ENCODE peak calls at places on chromosomes 3 and 15, in nine cellular contexts. I is right cardiac atrium; J is cardiac muscle cell; D is adrenal gland; A is brain microvascular endothelial cell; Q is GM12878; Y is left ventricle myocardium inferior; E is CD8-positive, alpha-beta memory T cell; O is fibroblast of lung. M is an unnamed sample. For H3K27me3, the result is how much of the 10 kb centered on the place peaks cover.

GRCh38 chr3:14488286-14489036 is 51.7 kb downstream of the GRIP2 start:
- DNase-seq in D (no peak), A (no peak), I (no peak), E (no peak), O (no peak), J (no peak), Q (no peak), Y (no peak), M (peak)

GRCh38 chr3:186060222-186060621 is 48.7 kb downstream of the ETV5 start:
- DNase-seq in Y (no peak), O (no peak), D (no peak), J (no peak), Q (peak), E (no peak), I (no peak), A (no peak), M (no peak)

GRCh38 chr15:101497484-101498034 is 8.1 kb upstream of the PCSK6 start:
- DNase-seq in Y (no peak), A (no peak), Q (no peak), J (peak), E (no peak), D (peak), O (no peak), I (no peak), M (no peak)

GRCh38 chr15:59165726-59166125 is 40.9 kb upstream of the LDHAL6B start:
- DNase-seq in E (no peak), O (no peak), Y (no peak), Q (peak), A (no peak), D (no peak), J (no peak), I (no peak), M (no peak)

GRCh38 chr15:81113204-81113657 is 20.8 kb upstream of the CFAP161 start:
- DNase-seq in E (no peak), A (no peak), D (no peak), I (no peak), Q (no peak), O (no peak), J (no peak), Y (no peak), M (no peak)

GRCh38 chr3:124939661-124940060 is 5.1 kb upstream of the MUC13 start:
- DNase-seq in Q (no peak), A (no peak), J (no peak), I (no peak), D (no peak), E (no peak), Y (no peak), O (no peak), M (no peak)

GRCh38 chr15:70266412-70267089 is 168.8 kb upstream of the TLE3 start:
- DNase-seq in I (peak), O (peak), Q (no peak), Y (peak), A (no peak), D (peak), E (no peak), J (no peak), M (peak)

GRCh38 chr3:123388811-123389210 is 60.1 kb downstream of the ADCY5 start:
- DNase-seq in J (no peak), Q (no peak), O (no peak), I (peak), D (no peak), E (no peak), A (no peak), Y (peak), M (no peak)

GRCh38 chr3:169215461-169215860 is 448.1 kb downstream of the MECOM start:
- DNase-seq in D (no peak), I (no peak), Y (no peak), A (no peak), O (no peak), J (no peak), E (no peak), Q (no peak), M (no peak)

GRCh38 chr3:71378509-71378908 is 205.0 kb downstream of the FOXP1 start:
- DNase-seq in D (no peak), Q (no peak), E (no peak), Y (no peak), I (no peak), J (no peak), A (no peak), O (no peak), M (no peak)

GRCh38 chr3:174035317-174035886 is 637.9 kb downstream of the NLGN1 start:
- DNase-seq in O (peak), Y (no peak), Q (no peak), I (no peak), D (peak), E (no peak), A (no peak), J (peak), M (no peak)

GRCh38 chr3:72997421-72997961 is 880 bp downstream of the PPP4R2 start:
- DNase-seq in J (peak), I (peak), D (no peak), O (peak), A (peak), Y (no peak), E (peak), Q (no peak), M (no peak)

GRCh38 chr3:170330366-170330765 is 27.1 kb upstream of the SKIL start:
- DNase-seq in Q (no peak), O (peak), E (no peak), D (no peak), Y (no peak), J (no peak), A (peak), I (no peak), M (no peak)

GRCh38 chr3:14431928-14432834 is 29.8 kb downstream of the SLC6A6 start:
- DNase-seq in E (peak), A (peak), Q (peak), Y (peak), I (peak), J (peak), O (peak), D (peak), M (peak)

GRCh38 chr3:133208184-133208583 is 170.0 kb downstream of the TMEM108 start:
- DNase-seq in Q (no peak), E (no peak), J (no peak), D (no peak), O (no peak), I (no peak), Y (no peak), A (no peak), M (no peak)

GRCh38 chr3:150216041-150216811 is 191.9 kb upstream of the TSC22D2 start:
- DNase-seq in E (no peak), J (peak), I (peak), A (peak), D (no peak), O (peak), Y (peak), Q (no peak), M (peak)

GRCh38 chr3:138114431-138114918 is 933 bp downstream of the DZIP1L start:
- DNase-seq in D (no peak), E (no peak), A (no peak), I (no peak), Y (no peak), Q (no peak), J (peak), O (peak), M (no peak)

GRCh38 chr3:172154768-172155649 is 115.6 kb downstream of the FNDC3B start:
- DNase-seq in J (no peak), A (no peak), I (no peak), O (no peak), D (no peak), E (no peak), Y (no peak), Q (no peak), M (no peak)

GRCh38 chr3:115836944-115837343 is 213.6 kb downstream of the GAP43 start:
- DNase-seq in Y (no peak), I (no peak), D (no peak), O (peak), Q (no peak), J (peak), E (no peak), A (no peak), M (no peak)

GRCh38 chr3:165195628-165196576 is at the start of gene SLITRK3:
- DNase-seq in D (no peak), I (no peak), O (peak), J (peak), Q (no peak), A (no peak), Y (no peak), E (no peak), M (peak)
- H3K27me3 ChIP-seq in D (half or more), I (under half), O (under half), J (half or more), Q (under half), A (under half), Y (half or more), E (under half), M (under half)

DNA sequence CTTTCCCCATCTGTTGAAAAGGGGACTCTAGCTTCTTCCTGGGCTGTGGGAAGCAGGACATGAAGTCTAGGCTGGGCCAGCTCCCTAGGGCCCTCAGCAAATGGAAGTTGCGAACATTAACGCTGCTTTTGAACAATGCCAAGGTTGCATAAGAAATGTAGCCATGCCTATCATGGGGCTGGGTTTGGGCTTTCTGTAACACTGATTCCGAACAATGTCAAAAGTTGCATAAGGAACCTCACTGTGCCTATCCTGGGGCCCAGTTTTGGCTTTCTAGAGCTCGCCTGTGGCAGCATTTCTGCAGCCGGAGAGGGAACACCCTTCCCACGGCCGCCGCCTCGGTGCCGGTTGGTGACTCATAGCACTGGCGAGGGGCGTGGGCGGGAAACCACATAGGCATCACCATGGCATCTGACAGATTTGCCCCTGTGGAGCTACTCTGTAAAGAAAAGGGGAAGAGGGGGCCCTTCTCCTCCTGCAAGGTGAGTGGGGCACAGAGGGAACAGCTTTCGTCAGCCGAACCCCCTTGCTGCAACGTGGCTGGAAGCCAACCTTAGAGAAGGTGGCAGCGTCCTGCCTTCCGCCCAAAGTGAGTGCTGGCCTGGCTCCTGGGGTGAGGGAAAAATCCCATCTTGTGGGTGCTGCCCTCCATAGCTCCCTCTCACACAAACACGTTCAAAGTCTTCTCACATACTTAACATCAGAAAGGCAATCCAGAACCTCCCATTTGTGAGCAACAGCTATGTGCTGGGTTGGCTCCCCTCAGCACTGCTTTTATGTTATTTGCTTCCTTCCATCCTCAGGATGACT is 46.6 kb upstream of the ATP2B2 start:
- DNase-seq in Q (no peak), O (no peak), I (peak), Y (no peak), E (peak), A (peak), D (peak), J (no peak), M (peak)
- H3K27me3 ChIP-seq in Q (under half), O (under half), I (under half), Y (under half), E (under half), A (under half), D (under half), J (under half), M (under half)

GRCh38 chr15:66253643-66254363 is at the start of gene MEGF11:
- DNase-seq in Q (no peak), Y (peak), O (peak), D (peak), A (no peak), J (peak), E (no peak), I (peak), M (peak)

GRCh38 chr15:66256692-66257091 is 3.1 kb upstream of the MEGF11 start:
- DNase-seq in Y (no peak), O (no peak), Q (no peak), J (no peak), A (no peak), D (no peak), E (no peak), I (no peak), M (no peak)

GRCh38 chr15:66254364-66255292 is 1.1 kb upstream of the MEGF11 start:
- DNase-seq in J (peak), E (no peak), Y (no peak), Q (no peak), I (no peak), O (no peak), A (no peak), D (no peak), M (no peak)

GRCh38 chr15:66253296-66253642 is 281 bp downstream of the MEGF11 start:
- DNase-seq in I (no peak), J (no peak), A (no peak), O (no peak), E (no peak), Q (no peak), Y (no peak), D (no peak), M (peak)

GRCh38 chr15:66255293-66255676 is 1.7 kb upstream of the MEGF11 start:
- DNase-seq in J (no peak), Y (no peak), D (no peak), Q (no peak), O (no peak), E (no peak), I (no peak), A (no peak), M (no peak)
- H3K27me3 ChIP-seq in J (half or more), Y (half or more), D (under half), Q (under half), O (half or more), E (under half), I (under half), A (half or more), M (under half)

GRCh38 chr3:101721650-101721917 is 2.8 kb upstream of the CEP97 start:
- DNase-seq in Y (no peak), J (no peak), Q (no peak), E (no peak), D (no peak), A (no peak), O (no peak), I (no peak), M (no peak)

GRCh38 chr3:101725192-101725889 is 927 bp downstream of the CEP97 start:
- DNase-seq in E (peak), I (peak), D (peak), A (no peak), J (peak), Q (no peak), Y (peak), O (peak), M (peak)

GRCh38 chr3:101724329-101725191 is at the start of gene CEP97:
- DNase-seq in J (peak), I (peak), E (peak), Y (peak), A (peak), O (peak), Q (peak), D (peak), M (peak)

GRCh38 chr3:101720851-101721649 is 3.4 kb upstream of the CEP97 start:
- DNase-seq in Q (no peak), O (peak), E (no peak), I (no peak), A (no peak), D (no peak), Y (no peak), J (no peak), M (no peak)

GRCh38 chr3:101722394-101723173 is 1.8 kb upstream of the CEP97 start:
- DNase-seq in A (no peak), I (peak), Q (peak), E (no peak), D (peak), O (no peak), Y (no peak), J (no peak), M (no peak)
- H3K27me3 ChIP-seq in A (under half), I (under half), Q (under half), E (under half), D (under half), O (under half), Y (under half), J (under half), M (under half)

GRCh38 chr3:112074616-112075497 is 11.3 kb upstream of the C3orf52 start:
- DNase-seq in E (peak), D (peak), A (peak), O (peak), Q (no peak), J (peak), I (no peak), Y (no peak), M (no peak)
- H3K27me3 ChIP-seq in E (under half), D (under half), A (under half), O (under half), Q (under half), J (under half), I (under half), Y (under half), M (under half)

DNA sequence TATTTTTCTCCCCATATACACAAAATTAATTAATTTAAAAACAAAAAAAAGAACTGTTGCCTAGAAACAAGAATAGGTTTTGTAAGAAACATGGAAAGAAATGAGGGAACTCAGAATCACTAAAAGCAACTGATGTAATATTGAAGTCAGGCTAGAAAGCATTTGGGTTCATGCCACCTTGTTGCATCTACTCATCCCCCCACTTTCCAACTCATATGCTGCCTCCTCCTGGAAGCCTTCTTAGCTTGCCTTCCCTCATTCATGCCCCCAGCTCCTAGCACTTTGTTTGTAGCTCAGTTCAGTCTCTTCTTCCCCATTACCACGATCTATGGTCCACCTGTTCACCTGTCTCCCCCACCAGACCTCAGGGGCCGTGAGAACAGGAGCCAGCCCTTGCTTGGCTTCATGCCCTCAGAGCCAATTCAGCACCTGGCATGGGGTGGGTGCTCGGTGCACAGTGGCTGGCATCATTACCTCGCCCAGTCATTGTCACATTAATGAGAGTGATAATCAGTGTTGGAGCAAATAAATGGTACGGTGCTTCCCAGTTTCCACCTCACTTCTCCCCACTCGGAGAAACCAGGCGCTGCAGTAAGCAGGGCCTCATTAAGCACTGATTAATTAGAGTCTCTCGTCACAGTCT is 62.4 kb upstream of the SLC6A1 start:
- DNase-seq in I (no peak), E (no peak), O (no peak), Q (no peak), J (no peak), D (no peak), Y (no peak), A (no peak), M (peak)
- H3K27me3 ChIP-seq in I (under half), E (under half), O (under half), Q (under half), J (under half), D (under half), Y (under half), A (under half), M (under half)